ENCODE peak calls at places on chromosomes 4 and X, in four cellular contexts. One of them, this sample, is unnamed.

GRCh38 chr4:184983660-184984356 is 34.5 kb upstream of the HELT start:
- DNase-seq in B cell: peak; percentile 62
- DNase-seq in endothelial cell of umbilical vein: peak; percentile 25
- DNase-seq in AG09309: peak; percentile 2
- DNase-seq in this sample: peak; percentile 84

GRCh38 chr4:8653326-8654000 is 60.9 kb downstream of the CPZ start:
- DNase-seq in B cell: peak; percentile 7
- DNase-seq in endothelial cell of umbilical vein: no peak
- DNase-seq in AG09309: no peak
- DNase-seq in this sample: no peak

GRCh38 chr4:82469776-82470345 is 39.5 kb downstream of the ENOPH1 start:
- DNase-seq in B cell: no peak
- DNase-seq in endothelial cell of umbilical vein: peak; percentile 61
- DNase-seq in AG09309: peak; percentile 52
- DNase-seq in this sample: no peak

GRCh38 chr4:22597471-22597870 is 81.6 kb upstream of the ADGRA3 start:
- DNase-seq in B cell: no peak
- DNase-seq in endothelial cell of umbilical vein: no peak
- DNase-seq in AG09309: no peak
- DNase-seq in this sample: no peak

GRCh38 chr4:112147697-112148096 is 2.4 kb downstream of the FAM241A start:
- DNase-seq in B cell: no peak
- DNase-seq in endothelial cell of umbilical vein: peak; percentile 67
- DNase-seq in AG09309: no peak
- DNase-seq in this sample: no peak

GRCh38 chrX:2901367-2902036 is 27.6 kb downstream of the ARSD start:
- DNase-seq in B cell: no peak
- DNase-seq in endothelial cell of umbilical vein: no peak
- DNase-seq in AG09309: no peak
- DNase-seq in this sample: no peak

GRCh38 chr4:125736057-125736456 is 421.3 kb downstream of the FAT4 start:
- DNase-seq in B cell: no peak
- DNase-seq in endothelial cell of umbilical vein: peak; percentile 62
- DNase-seq in AG09309: no peak
- DNase-seq in this sample: no peak

GRCh38 chrX:132413459-132413858 is 75.4 kb downstream of the MBNL3 start:
- DNase-seq in B cell: no peak
- DNase-seq in endothelial cell of umbilical vein: no peak
- DNase-seq in AG09309: no peak
- DNase-seq in this sample: no peak

GRCh38 chr4:139977838-139978604 is 176.0 kb downstream of the MAML3 start:
- DNase-seq in B cell: no peak
- DNase-seq in endothelial cell of umbilical vein: no peak
- DNase-seq in AG09309: no peak
- DNase-seq in this sample: peak; percentile 28

GRCh38 chrX:151723156-151723760 is 7.4 kb downstream of the FATE1 start:
- DNase-seq in B cell: no peak
- DNase-seq in endothelial cell of umbilical vein: no peak
- DNase-seq in AG09309: no peak
- DNase-seq in this sample: no peak

GRCh38 chr4:39626913-39627312 is 11.8 kb downstream of the SMIM14 start:
- DNase-seq in B cell: no peak
- DNase-seq in endothelial cell of umbilical vein: no peak
- DNase-seq in AG09309: no peak
- DNase-seq in this sample: no peak

GRCh38 chr4:116361782-116362181 is 723.6 kb downstream of the TRAM1L1 start:
- DNase-seq in B cell: no peak
- DNase-seq in endothelial cell of umbilical vein: no peak
- DNase-seq in AG09309: no peak
- DNase-seq in this sample: no peak

GRCh38 chrX:135087867-135088266 is 32.5 kb downstream of the ETDB start:
- DNase-seq in B cell: no peak
- DNase-seq in endothelial cell of umbilical vein: no peak
- DNase-seq in AG09309: no peak
- DNase-seq in this sample: no peak

GRCh38 chrX:3244203-3244743 is 102.2 kb downstream of the MXRA5 start:
- DNase-seq in B cell: no peak
- DNase-seq in endothelial cell of umbilical vein: no peak
- DNase-seq in AG09309: peak; percentile 73
- DNase-seq in this sample: no peak

GRCh38 chr4:139017861-139018260 is 2.3 kb downstream of the NOCT start:
- DNase-seq in B cell: no peak
- DNase-seq in endothelial cell of umbilical vein: no peak
- DNase-seq in AG09309: no peak
- DNase-seq in this sample: no peak

GRCh38 chrX:114675365-114675764 is 91.5 kb downstream of the HTR2C start:
- DNase-seq in B cell: no peak
- DNase-seq in endothelial cell of umbilical vein: no peak
- DNase-seq in AG09309: peak; percentile 14
- DNase-seq in this sample: no peak

GRCh38 chr4:24971192-24971591 is 58.4 kb upstream of the CCDC149 start:
- DNase-seq in B cell: no peak
- DNase-seq in endothelial cell of umbilical vein: no peak
- DNase-seq in AG09309: no peak
- DNase-seq in this sample: no peak

GRCh38 chr4:73916172-73916925 is 47.2 kb downstream of the CXCL1 start:
- DNase-seq in B cell: no peak
- DNase-seq in endothelial cell of umbilical vein: no peak
- DNase-seq in AG09309: no peak
- DNase-seq in this sample: no peak

GRCh38 chr4:94976371-94977011 is 218.7 kb downstream of the BMPR1B start:
- DNase-seq in B cell: no peak
- DNase-seq in endothelial cell of umbilical vein: peak; percentile 30
- DNase-seq in AG09309: peak; percentile 50
- DNase-seq in this sample: no peak

GRCh38 chr4:15665738-15666365 is 10.7 kb upstream of the FBXL5 start:
- DNase-seq in B cell: no peak
- DNase-seq in endothelial cell of umbilical vein: peak; percentile 60
- DNase-seq in AG09309: no peak
- DNase-seq in this sample: no peak

GRCh38 chr4:135838889-135839288 is 1637.3 kb upstream of the PABPC4L start:
- DNase-seq in B cell: no peak
- DNase-seq in endothelial cell of umbilical vein: peak; percentile 6
- DNase-seq in AG09309: no peak
- DNase-seq in this sample: no peak

GRCh38 chrX:18377802-18378201 is 23.3 kb upstream of the SCML2 start:
- DNase-seq in B cell: no peak
- DNase-seq in endothelial cell of umbilical vein: peak; percentile 5
- DNase-seq in AG09309: no peak
- DNase-seq in this sample: peak; percentile 27

GRCh38 chr4:82776925-82777542 is 21.6 kb downstream of the SCD5 start:
- DNase-seq in B cell: no peak
- DNase-seq in endothelial cell of umbilical vein: no peak
- DNase-seq in AG09309: no peak
- DNase-seq in this sample: no peak

GRCh38 chr4:3232001-3232400 is 17.0 kb upstream of the MSANTD1 start:
- DNase-seq in B cell: no peak
- DNase-seq in endothelial cell of umbilical vein: no peak
- DNase-seq in AG09309: no peak
- DNase-seq in this sample: no peak
- TF ChIP-seq CTCF in B cell: no peak
- TF ChIP-seq CTCF in endothelial cell of umbilical vein: no peak
- TF ChIP-seq CTCF in AG09309: no peak
- TF ChIP-seq CTCF in this sample: no peak

DNA sequence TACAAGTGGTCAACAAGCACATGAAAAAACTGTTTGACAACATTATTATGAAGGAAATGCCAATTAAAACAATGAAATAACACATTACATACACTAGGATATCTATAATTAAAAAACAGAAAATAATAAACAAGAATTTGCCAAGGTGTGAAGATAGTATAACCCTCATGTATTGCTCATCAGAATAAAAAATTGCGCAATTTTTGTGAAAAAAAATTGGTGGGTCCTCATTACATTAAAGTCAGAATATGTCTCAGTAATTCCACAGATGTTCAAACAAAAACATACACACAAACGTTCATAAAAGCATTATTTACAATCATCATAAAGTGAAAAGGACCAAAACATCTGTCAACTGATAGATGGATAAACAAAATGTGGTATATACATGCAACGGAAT is 63.0 kb upstream of the AR start:
- DNase-seq in B cell: no peak
- DNase-seq in endothelial cell of umbilical vein: no peak
- DNase-seq in AG09309: no peak
- DNase-seq in this sample: no peak
- TF ChIP-seq CTCF in B cell: no peak
- TF ChIP-seq CTCF in endothelial cell of umbilical vein: no peak
- TF ChIP-seq CTCF in AG09309: no peak
- TF ChIP-seq CTCF in this sample: no peak

DNA sequence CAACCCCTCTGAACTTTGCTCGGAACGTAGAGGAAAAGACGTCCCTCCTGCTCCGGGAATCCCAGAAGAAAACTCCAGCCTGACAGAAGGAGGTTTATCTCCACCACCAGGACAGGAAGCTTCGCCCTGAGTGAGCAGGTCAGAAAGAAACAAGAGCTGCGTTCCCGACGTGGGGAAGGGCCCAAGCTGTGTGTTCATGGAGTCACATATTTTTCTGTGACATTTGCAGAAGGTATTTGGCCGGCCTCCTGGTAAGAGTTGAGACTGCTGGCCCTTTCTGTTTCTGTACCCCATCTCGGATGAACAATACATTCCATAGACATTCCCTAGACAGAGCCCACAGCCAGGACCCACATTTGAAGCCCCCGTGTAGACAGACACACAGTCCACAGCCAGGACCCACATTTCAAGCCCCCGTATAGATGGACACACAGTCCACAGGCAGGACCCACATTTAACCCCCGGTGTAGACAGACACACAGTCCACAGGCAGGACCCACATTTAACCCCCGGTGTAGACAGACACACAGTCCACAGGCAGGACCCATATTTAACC is 230.8 kb downstream of the SHOX start:
- DNase-seq in B cell: no peak
- DNase-seq in endothelial cell of umbilical vein: no peak
- DNase-seq in AG09309: no peak
- DNase-seq in this sample: no peak
- TF ChIP-seq CTCF in B cell: no peak
- TF ChIP-seq CTCF in endothelial cell of umbilical vein: no peak
- TF ChIP-seq CTCF in AG09309: no peak
- TF ChIP-seq CTCF in this sample: no peak

GRCh38 chr4:5742388-5742787 is 31.4 kb downstream of the EVC start:
- DNase-seq in B cell: no peak
- DNase-seq in endothelial cell of umbilical vein: no peak
- DNase-seq in AG09309: no peak
- DNase-seq in this sample: no peak
- TF ChIP-seq CTCF in B cell: no peak
- TF ChIP-seq CTCF in endothelial cell of umbilical vein: no peak
- TF ChIP-seq CTCF in AG09309: no peak
- TF ChIP-seq CTCF in this sample: no peak

GRCh38 chrX:9885150-9885549 is 82.0 kb upstream of the CLDN34 start:
- DNase-seq in B cell: peak; percentile 50
- DNase-seq in endothelial cell of umbilical vein: peak; percentile 85
- DNase-seq in AG09309: no peak
- DNase-seq in this sample: peak; percentile 74

GRCh38 chrX:9884031-9884779 is 83.0 kb upstream of the CLDN34 start:
- DNase-seq in B cell: no peak
- DNase-seq in endothelial cell of umbilical vein: peak; percentile 66
- DNase-seq in AG09309: no peak
- DNase-seq in this sample: no peak

GRCh38 chrX:9880912-9881311 is 86.2 kb upstream of the CLDN34 start:
- DNase-seq in B cell: no peak
- DNase-seq in endothelial cell of umbilical vein: peak; percentile 1
- DNase-seq in AG09309: no peak
- DNase-seq in this sample: no peak

GRCh38 chrX:9880237-9880636 is 86.9 kb upstream of the CLDN34 start:
- DNase-seq in B cell: no peak
- DNase-seq in endothelial cell of umbilical vein: no peak
- DNase-seq in AG09309: no peak
- DNase-seq in this sample: no peak

DNA sequence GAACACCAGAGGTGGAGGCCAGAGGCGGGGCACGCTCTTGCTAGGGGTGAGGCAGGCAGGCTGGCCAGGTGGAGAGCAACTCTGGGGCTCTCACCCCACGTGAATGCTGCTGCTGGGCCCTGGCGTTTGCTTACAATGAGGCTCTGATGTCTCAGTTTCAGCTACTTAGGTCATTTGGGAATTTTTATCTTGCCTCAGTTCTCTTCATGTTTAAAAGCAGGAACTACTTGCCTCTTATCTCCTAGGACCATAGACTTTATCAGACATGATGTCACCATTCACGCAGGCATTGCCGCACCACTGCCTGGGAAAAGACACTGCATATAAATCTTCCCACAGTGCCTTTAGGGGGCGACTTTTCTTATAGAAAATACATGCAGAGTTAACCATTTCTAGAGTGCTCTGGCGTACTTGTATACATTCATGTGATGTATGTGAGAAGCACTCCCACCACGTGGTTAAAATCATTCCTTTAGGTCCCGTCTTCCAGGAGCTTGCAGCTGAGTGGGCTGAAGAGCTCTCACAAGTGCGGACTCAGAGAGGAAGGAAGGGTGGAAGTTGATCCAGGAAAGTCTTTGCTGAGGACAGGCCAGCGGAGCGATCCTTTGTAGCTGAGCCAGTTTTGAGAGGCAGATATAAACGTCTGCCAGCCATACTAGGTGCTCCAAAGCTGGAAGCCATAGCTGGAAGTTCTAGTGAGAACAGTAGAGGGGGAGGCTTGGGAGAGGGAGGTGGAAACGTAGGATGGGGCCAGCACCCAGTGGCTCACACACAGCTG is 84.3 kb upstream of the CLDN34 start:
- DNase-seq in B cell: no peak
- DNase-seq in endothelial cell of umbilical vein: peak; percentile 91
- DNase-seq in AG09309: no peak
- DNase-seq in this sample: no peak
- TF ChIP-seq CTCF in B cell: no peak
- TF ChIP-seq CTCF in endothelial cell of umbilical vein: no peak
- TF ChIP-seq CTCF in AG09309: no peak
- TF ChIP-seq CTCF in this sample: no peak

GRCh38 chrX:41452565-41452964 is 5.4 kb downstream of the NYX start:
- DNase-seq in B cell: no peak
- DNase-seq in endothelial cell of umbilical vein: no peak
- DNase-seq in AG09309: no peak
- DNase-seq in this sample: no peak

GRCh38 chrX:41452972-41453371 is 5.8 kb downstream of the NYX start:
- DNase-seq in B cell: no peak
- DNase-seq in endothelial cell of umbilical vein: no peak
- DNase-seq in AG09309: peak; percentile 46
- DNase-seq in this sample: no peak

GRCh38 chrX:41459714-41460113 is 12.6 kb downstream of the NYX start:
- DNase-seq in B cell: no peak
- DNase-seq in endothelial cell of umbilical vein: no peak
- DNase-seq in AG09309: no peak
- DNase-seq in this sample: no peak

GRCh38 chrX:41457618-41458192 is 10.6 kb downstream of the NYX start:
- DNase-seq in B cell: no peak
- DNase-seq in endothelial cell of umbilical vein: no peak
- DNase-seq in AG09309: no peak
- DNase-seq in this sample: peak; percentile 26
- TF ChIP-seq CTCF in B cell: no peak
- TF ChIP-seq CTCF in endothelial cell of umbilical vein: no peak
- TF ChIP-seq CTCF in AG09309: peak; percentile 23
- TF ChIP-seq CTCF in this sample: no peak

DNA sequence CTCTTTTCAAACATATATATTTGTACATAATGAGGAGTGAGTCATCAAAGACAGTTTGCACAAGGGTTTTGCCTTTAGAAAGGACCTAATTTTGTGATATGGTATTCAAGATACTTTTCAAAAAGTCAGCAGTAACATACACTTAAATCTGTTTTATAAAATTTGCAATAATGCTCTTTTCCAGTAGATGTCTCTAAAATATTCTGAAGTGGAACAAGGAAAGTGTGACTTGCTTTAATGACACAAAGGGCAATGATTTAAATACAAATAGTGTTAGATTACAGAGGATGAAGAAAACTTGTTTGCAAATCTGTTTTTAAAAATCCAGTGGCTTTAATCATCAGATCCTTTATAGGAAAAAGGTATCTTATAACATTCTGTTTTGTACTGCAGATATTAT is 20.0 kb downstream of the MMRN1 start:
- DNase-seq in B cell: no peak
- DNase-seq in endothelial cell of umbilical vein: no peak
- DNase-seq in AG09309: no peak
- DNase-seq in this sample: no peak
- TF ChIP-seq CTCF in B cell: no peak
- TF ChIP-seq CTCF in endothelial cell of umbilical vein: no peak
- TF ChIP-seq CTCF in AG09309: no peak
- TF ChIP-seq CTCF in this sample: no peak

This sample was measured in GM20000.